ENCODE peak calls at places on chromosomes 1 and 21, in seven cellular contexts. One of them, this sample, is unnamed. For H3K27me3, the result is how much of the 10 kb centered on the place peaks cover.

GRCh38 chr1:78649628-78650027 is at the start of gene IFI44:
- DNase-seq in cardiac muscle cell: peak
- DNase-seq in right lobe of liver: peak
- DNase-seq in lung: peak
- DNase-seq in mammary epithelial cell: peak
- DNase-seq in CD8-positive, alpha-beta T cell: peak
- DNase-seq in CD4-positive, CD25-positive, alpha-beta regulatory T cell: peak
- DNase-seq in this sample: no peak

GRCh38 chr1:240906477-240906876 is 294.5 kb upstream of the GREM2 start:
- DNase-seq in CD8-positive, alpha-beta T cell: no peak
- DNase-seq in CD4-positive, CD25-positive, alpha-beta regulatory T cell: no peak
- DNase-seq in lung: no peak
- DNase-seq in cardiac muscle cell: peak
- DNase-seq in right lobe of liver: no peak
- DNase-seq in mammary epithelial cell: no peak
- DNase-seq in this sample: no peak

GRCh38 chr1:44413740-44414139 is 8.7 kb downstream of the RNF220 start:
- DNase-seq in CD4-positive, CD25-positive, alpha-beta regulatory T cell: no peak
- DNase-seq in cardiac muscle cell: no peak
- DNase-seq in CD8-positive, alpha-beta T cell: no peak
- DNase-seq in right lobe of liver: no peak
- DNase-seq in lung: no peak
- DNase-seq in mammary epithelial cell: no peak
- DNase-seq in this sample: no peak

GRCh38 chr1:193486671-193487229 is 300.3 kb upstream of the B3GALT2 start:
- DNase-seq in mammary epithelial cell: peak
- DNase-seq in cardiac muscle cell: no peak
- DNase-seq in CD4-positive, CD25-positive, alpha-beta regulatory T cell: no peak
- DNase-seq in CD8-positive, alpha-beta T cell: no peak
- DNase-seq in right lobe of liver: no peak
- DNase-seq in lung: no peak
- DNase-seq in this sample: no peak

GRCh38 chr21:31514598-31514997 is 144.9 kb upstream of the SOD1 start:
- DNase-seq in lung: no peak
- DNase-seq in mammary epithelial cell: peak
- DNase-seq in CD4-positive, CD25-positive, alpha-beta regulatory T cell: no peak
- DNase-seq in CD8-positive, alpha-beta T cell: no peak
- DNase-seq in right lobe of liver: no peak
- DNase-seq in cardiac muscle cell: peak
- DNase-seq in this sample: no peak

GRCh38 chr1:181483561-181484291 is 409 bp downstream of the CACNA1E start:
- DNase-seq in mammary epithelial cell: no peak
- DNase-seq in CD8-positive, alpha-beta T cell: no peak
- DNase-seq in cardiac muscle cell: peak
- DNase-seq in lung: no peak
- DNase-seq in CD4-positive, CD25-positive, alpha-beta regulatory T cell: no peak
- DNase-seq in right lobe of liver: no peak
- DNase-seq in this sample: no peak

GRCh38 chr1:5099558-5099957 is 445.1 kb downstream of the AJAP1 start:
- DNase-seq in right lobe of liver: no peak
- DNase-seq in CD4-positive, CD25-positive, alpha-beta regulatory T cell: no peak
- DNase-seq in cardiac muscle cell: no peak
- DNase-seq in CD8-positive, alpha-beta T cell: no peak
- DNase-seq in lung: peak
- DNase-seq in mammary epithelial cell: no peak
- DNase-seq in this sample: peak

GRCh38 chr21:32256873-32257620 is 21.8 kb downstream of the MIS18A start:
- DNase-seq in lung: peak
- DNase-seq in right lobe of liver: no peak
- DNase-seq in CD4-positive, CD25-positive, alpha-beta regulatory T cell: no peak
- DNase-seq in mammary epithelial cell: peak
- DNase-seq in cardiac muscle cell: peak
- DNase-seq in CD8-positive, alpha-beta T cell: no peak
- DNase-seq in this sample: no peak

GRCh38 chr1:38272515-38272914 is 225.9 kb upstream of the POU3F1 start:
- DNase-seq in cardiac muscle cell: no peak
- DNase-seq in mammary epithelial cell: no peak
- DNase-seq in right lobe of liver: no peak
- DNase-seq in CD4-positive, CD25-positive, alpha-beta regulatory T cell: no peak
- DNase-seq in CD8-positive, alpha-beta T cell: no peak
- DNase-seq in lung: no peak
- DNase-seq in this sample: no peak

GRCh38 chr1:64038965-64039926 is 164.2 kb upstream of the UBE2U start:
- DNase-seq in mammary epithelial cell: peak
- DNase-seq in CD4-positive, CD25-positive, alpha-beta regulatory T cell: no peak
- DNase-seq in right lobe of liver: no peak
- DNase-seq in CD8-positive, alpha-beta T cell: no peak
- DNase-seq in lung: peak
- DNase-seq in cardiac muscle cell: peak
- DNase-seq in this sample: peak

GRCh38 chr1:89311757-89312156 is 39.1 kb upstream of the GBP5 start:
- DNase-seq in cardiac muscle cell: no peak
- DNase-seq in right lobe of liver: no peak
- DNase-seq in CD4-positive, CD25-positive, alpha-beta regulatory T cell: no peak
- DNase-seq in CD8-positive, alpha-beta T cell: peak
- DNase-seq in mammary epithelial cell: peak
- DNase-seq in lung: no peak
- DNase-seq in this sample: no peak

GRCh38 chr21:30395731-30396130 is at the start of gene KRTAP13-1:
- DNase-seq in mammary epithelial cell: no peak
- DNase-seq in CD8-positive, alpha-beta T cell: no peak
- DNase-seq in right lobe of liver: no peak
- DNase-seq in lung: no peak
- DNase-seq in CD4-positive, CD25-positive, alpha-beta regulatory T cell: no peak
- DNase-seq in cardiac muscle cell: no peak
- DNase-seq in this sample: no peak

GRCh38 chr1:29772584-29772983 is 536.3 kb downstream of the PTPRU start:
- DNase-seq in cardiac muscle cell: no peak
- DNase-seq in CD4-positive, CD25-positive, alpha-beta regulatory T cell: no peak
- DNase-seq in lung: peak
- DNase-seq in mammary epithelial cell: no peak
- DNase-seq in right lobe of liver: no peak
- DNase-seq in CD8-positive, alpha-beta T cell: no peak
- DNase-seq in this sample: no peak

DNA sequence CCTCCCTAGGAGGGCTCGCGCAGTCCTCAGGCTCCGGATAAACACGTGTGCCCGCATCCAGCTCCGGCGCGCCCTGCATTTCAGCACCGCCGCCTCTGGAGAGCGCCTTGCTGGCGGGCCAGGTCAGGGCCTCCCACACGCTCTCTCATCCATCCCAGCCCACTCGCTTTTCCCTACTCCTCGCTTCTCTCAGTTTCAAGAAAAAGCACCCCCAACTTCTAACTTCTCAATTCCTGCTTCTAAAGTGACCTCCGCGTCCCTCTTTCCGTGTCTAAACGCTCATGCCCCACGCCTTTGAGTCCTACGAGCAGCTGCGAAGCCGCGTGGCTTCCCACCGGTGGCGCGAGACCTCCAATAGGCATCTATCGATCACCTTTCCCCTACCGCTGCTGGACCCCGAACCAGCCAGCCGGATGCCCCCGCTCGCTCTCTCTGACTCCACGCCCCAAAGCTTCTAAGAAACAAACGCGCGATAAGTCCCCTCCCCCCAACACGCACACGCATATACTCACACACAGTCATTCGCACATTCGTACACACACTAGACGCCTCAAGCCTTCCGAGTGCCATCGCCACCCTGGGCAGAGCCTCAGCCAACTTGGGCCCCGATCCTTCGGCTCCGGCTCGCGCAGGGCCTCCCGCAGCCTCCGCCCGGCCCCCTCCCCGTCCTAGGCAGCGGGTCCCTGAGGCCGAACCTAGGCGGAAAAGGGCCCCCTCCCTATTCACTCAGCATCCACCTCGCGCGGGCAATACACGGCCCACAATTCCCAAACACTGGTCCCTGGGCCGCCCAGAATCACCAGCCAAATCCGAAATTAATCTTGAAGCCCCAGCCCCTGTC is 1.1 kb downstream of the NMNAT2 start:
- DNase-seq in CD8-positive, alpha-beta T cell: peak
- DNase-seq in right lobe of liver: peak
- DNase-seq in lung: peak
- DNase-seq in mammary epithelial cell: peak
- DNase-seq in CD4-positive, CD25-positive, alpha-beta regulatory T cell: no peak
- DNase-seq in cardiac muscle cell: peak
- DNase-seq in this sample: no peak
- H3K27me3 ChIP-seq in CD8-positive, alpha-beta T cell: under half
- H3K27me3 ChIP-seq in right lobe of liver: under half
- H3K27me3 ChIP-seq in lung: under half
- H3K27me3 ChIP-seq in mammary epithelial cell: under half
- H3K27me3 ChIP-seq in CD4-positive, CD25-positive, alpha-beta regulatory T cell: under half
- H3K27me3 ChIP-seq in cardiac muscle cell: half or more
- H3K27me3 ChIP-seq in this sample: under half

GRCh38 chr1:208117410-208117809 is 126.8 kb downstream of the PLXNA2 start:
- DNase-seq in mammary epithelial cell: no peak
- DNase-seq in right lobe of liver: no peak
- DNase-seq in lung: no peak
- DNase-seq in cardiac muscle cell: peak
- DNase-seq in CD4-positive, CD25-positive, alpha-beta regulatory T cell: no peak
- DNase-seq in CD8-positive, alpha-beta T cell: no peak
- DNase-seq in this sample: no peak
- H3K27me3 ChIP-seq in mammary epithelial cell: under half
- H3K27me3 ChIP-seq in right lobe of liver: under half
- H3K27me3 ChIP-seq in lung: under half
- H3K27me3 ChIP-seq in cardiac muscle cell: under half
- H3K27me3 ChIP-seq in CD4-positive, CD25-positive, alpha-beta regulatory T cell: under half
- H3K27me3 ChIP-seq in CD8-positive, alpha-beta T cell: under half
- H3K27me3 ChIP-seq in this sample: under half

GRCh38 chr1:11641776-11642305 is 12.4 kb downstream of the FBXO2 start:
- DNase-seq in lung: no peak
- DNase-seq in cardiac muscle cell: no peak
- DNase-seq in CD8-positive, alpha-beta T cell: no peak
- DNase-seq in mammary epithelial cell: no peak
- DNase-seq in CD4-positive, CD25-positive, alpha-beta regulatory T cell: no peak
- DNase-seq in right lobe of liver: no peak
- DNase-seq in this sample: no peak

GRCh38 chr1:11645270-11645669 is 9.0 kb downstream of the FBXO2 start:
- DNase-seq in CD4-positive, CD25-positive, alpha-beta regulatory T cell: no peak
- DNase-seq in mammary epithelial cell: no peak
- DNase-seq in CD8-positive, alpha-beta T cell: no peak
- DNase-seq in cardiac muscle cell: no peak
- DNase-seq in right lobe of liver: no peak
- DNase-seq in lung: no peak
- DNase-seq in this sample: no peak

GRCh38 chr1:11646317-11646716 is 7.9 kb downstream of the FBXO2 start:
- DNase-seq in cardiac muscle cell: no peak
- DNase-seq in CD4-positive, CD25-positive, alpha-beta regulatory T cell: no peak
- DNase-seq in CD8-positive, alpha-beta T cell: no peak
- DNase-seq in right lobe of liver: no peak
- DNase-seq in lung: no peak
- DNase-seq in mammary epithelial cell: no peak
- DNase-seq in this sample: no peak

GRCh38 chr1:11645670-11646265 is 8.5 kb downstream of the FBXO2 start:
- DNase-seq in CD8-positive, alpha-beta T cell: peak
- DNase-seq in right lobe of liver: peak
- DNase-seq in cardiac muscle cell: peak
- DNase-seq in mammary epithelial cell: peak
- DNase-seq in CD4-positive, CD25-positive, alpha-beta regulatory T cell: peak
- DNase-seq in lung: peak
- DNase-seq in this sample: peak

DNA sequence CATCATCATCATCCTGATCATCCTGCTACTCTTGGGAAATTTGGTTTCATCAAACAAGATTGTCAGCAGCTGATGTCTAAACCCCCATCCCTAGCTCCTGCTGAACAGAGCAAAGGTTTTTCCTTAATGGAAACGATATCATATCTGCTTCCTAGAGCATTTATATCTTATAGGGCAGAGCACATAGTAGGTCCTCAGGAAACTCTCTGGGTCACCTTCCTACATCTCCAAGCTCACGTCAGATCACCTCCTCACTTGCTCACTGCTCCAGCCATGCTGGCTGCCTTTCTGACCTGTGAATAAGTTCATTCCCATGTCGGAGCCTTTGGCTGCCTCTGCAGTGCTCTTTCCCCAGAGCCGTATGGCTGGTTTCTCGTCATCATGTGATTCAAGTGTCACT is 10.4 kb downstream of the FBXO2 start:
- DNase-seq in cardiac muscle cell: no peak
- DNase-seq in CD4-positive, CD25-positive, alpha-beta regulatory T cell: no peak
- DNase-seq in right lobe of liver: no peak
- DNase-seq in mammary epithelial cell: no peak
- DNase-seq in CD8-positive, alpha-beta T cell: no peak
- DNase-seq in lung: no peak
- DNase-seq in this sample: no peak
- H3K27me3 ChIP-seq in cardiac muscle cell: under half
- H3K27me3 ChIP-seq in CD4-positive, CD25-positive, alpha-beta regulatory T cell: under half
- H3K27me3 ChIP-seq in right lobe of liver: under half
- H3K27me3 ChIP-seq in mammary epithelial cell: under half
- H3K27me3 ChIP-seq in CD8-positive, alpha-beta T cell: under half
- H3K27me3 ChIP-seq in lung: under half
- H3K27me3 ChIP-seq in this sample: under half

DNA sequence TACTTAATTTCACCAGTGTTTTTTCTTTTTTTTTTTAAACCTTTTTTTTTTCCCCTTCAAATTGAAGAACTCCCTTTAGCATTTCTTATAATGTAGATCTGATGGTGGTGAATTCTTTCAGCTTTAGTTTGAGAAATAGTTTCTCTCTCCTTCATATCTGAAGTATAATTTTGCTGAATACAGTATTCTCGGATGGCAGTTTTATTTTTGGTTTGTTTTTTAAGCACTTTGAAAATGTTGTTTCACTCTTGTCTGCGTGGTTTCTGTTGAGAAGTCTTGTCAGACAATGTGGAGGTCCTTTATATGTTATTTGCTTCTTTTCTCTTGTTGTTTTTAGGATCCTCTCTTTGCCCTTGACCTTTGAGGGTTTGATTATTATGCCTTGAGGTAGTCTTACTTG is 135.1 kb downstream of the RPS6KC1 start:
- DNase-seq in mammary epithelial cell: no peak
- DNase-seq in cardiac muscle cell: no peak
- DNase-seq in right lobe of liver: no peak
- DNase-seq in CD4-positive, CD25-positive, alpha-beta regulatory T cell: no peak
- DNase-seq in CD8-positive, alpha-beta T cell: no peak
- DNase-seq in lung: no peak
- DNase-seq in this sample: no peak
- H3K27me3 ChIP-seq in mammary epithelial cell: under half
- H3K27me3 ChIP-seq in cardiac muscle cell: under half
- H3K27me3 ChIP-seq in right lobe of liver: under half
- H3K27me3 ChIP-seq in CD4-positive, CD25-positive, alpha-beta regulatory T cell: under half
- H3K27me3 ChIP-seq in CD8-positive, alpha-beta T cell: under half
- H3K27me3 ChIP-seq in lung: under half
- H3K27me3 ChIP-seq in this sample: under half

GRCh38 chr1:68234094-68234493 is 1.8 kb upstream of the WLS start:
- DNase-seq in CD8-positive, alpha-beta T cell: no peak
- DNase-seq in right lobe of liver: no peak
- DNase-seq in lung: no peak
- DNase-seq in mammary epithelial cell: no peak
- DNase-seq in CD4-positive, CD25-positive, alpha-beta regulatory T cell: no peak
- DNase-seq in cardiac muscle cell: no peak
- DNase-seq in this sample: no peak
- H3K27me3 ChIP-seq in CD8-positive, alpha-beta T cell: under half
- H3K27me3 ChIP-seq in right lobe of liver: under half
- H3K27me3 ChIP-seq in lung: under half
- H3K27me3 ChIP-seq in mammary epithelial cell: under half
- H3K27me3 ChIP-seq in CD4-positive, CD25-positive, alpha-beta regulatory T cell: under half
- H3K27me3 ChIP-seq in cardiac muscle cell: under half
- H3K27me3 ChIP-seq in this sample: under half

DNA sequence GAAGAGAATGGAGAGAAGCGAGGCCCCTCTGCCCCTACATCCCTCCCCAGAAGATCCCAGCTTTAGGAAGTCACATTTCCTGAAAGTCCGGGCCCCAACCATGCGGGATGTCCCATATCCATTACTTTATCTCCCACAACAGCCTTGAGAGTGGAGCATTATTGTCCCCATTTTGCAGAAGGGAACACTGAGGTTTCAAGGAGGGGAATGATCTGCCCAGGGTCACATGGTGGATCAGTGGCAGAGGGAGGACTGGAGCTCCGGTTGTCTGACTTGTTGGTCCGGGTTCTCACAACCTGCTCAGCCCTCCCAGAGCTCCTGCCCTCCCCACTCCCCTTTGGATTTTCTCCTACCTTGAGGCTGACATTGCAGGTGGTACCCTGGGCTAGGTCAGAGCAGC is 2.2 kb upstream of the CRYBG2 start:
- DNase-seq in CD4-positive, CD25-positive, alpha-beta regulatory T cell: no peak
- DNase-seq in right lobe of liver: no peak
- DNase-seq in mammary epithelial cell: no peak
- DNase-seq in lung: no peak
- DNase-seq in CD8-positive, alpha-beta T cell: no peak
- DNase-seq in cardiac muscle cell: no peak
- DNase-seq in this sample: peak
- H3K27me3 ChIP-seq in CD4-positive, CD25-positive, alpha-beta regulatory T cell: under half
- H3K27me3 ChIP-seq in right lobe of liver: under half
- H3K27me3 ChIP-seq in mammary epithelial cell: under half
- H3K27me3 ChIP-seq in lung: under half
- H3K27me3 ChIP-seq in CD8-positive, alpha-beta T cell: under half
- H3K27me3 ChIP-seq in cardiac muscle cell: under half
- H3K27me3 ChIP-seq in this sample: under half

This sample was measured in PC-9.